ENCODE peak calls at places on chromosomes 13 and 19, in five cellular contexts. Q, T, V, R and J are unnamed samples.
A peak's percentile ranks its signal among the peaks of the same experiment; 100 is the strongest.

GRCh38 chr13:34419025-34419424 is 523.0 kb upstream of the NBEA start:
- DNase-seq in Q (no peak), T (no peak), V (no peak), R (no peak), J (no peak)

GRCh38 chr19:6073858-6074708 is 36.2 kb downstream of the RFX2 start:
- DNase-seq in Q (no peak), T (peak; percentile 48), V (no peak), R (no peak), J (no peak)

GRCh38 chr19:6588508-6589345 is 2.2 kb downstream of the CD70 start:
- DNase-seq in Q (no peak), T (no peak), V (no peak), R (no peak), J (no peak)

GRCh38 chr13:97423300-97424045 is 10.5 kb upstream of the RAP2A start:
- DNase-seq in Q (no peak), T (no peak), V (no peak), R (no peak), J (no peak)

GRCh38 chr19:17347361-17347760 is 10.0 kb downstream of the GTPBP3 start:
- DNase-seq in Q (no peak), T (no peak), V (no peak), R (no peak), J (no peak)

GRCh38 chr13:100363874-100364273 is 224.7 kb downstream of the GGACT start:
- DNase-seq in Q (no peak), T (no peak), V (no peak), R (no peak), J (no peak)

GRCh38 chr19:12208221-12208620 is 45.3 kb downstream of the ZNF136 start:
- DNase-seq in Q (no peak), T (no peak), V (no peak), R (no peak), J (no peak)

GRCh38 chr19:12969292-12969988 is at the start of gene DAND5:
- DNase-seq in Q (no peak), T (no peak), V (no peak), R (no peak), J (no peak)

GRCh38 chr19:19900124-19900523 is 622 bp upstream of the ZNF93 start:
- DNase-seq in Q (peak; percentile 20), T (no peak), V (no peak), R (no peak), J (no peak)

GRCh38 chr19:769610-770009 is 18.7 kb downstream of the MISP start:
- DNase-seq in Q (no peak), T (no peak), V (no peak), R (no peak), J (no peak)

GRCh38 chr13:27355894-27356293 is 68.5 kb upstream of the GTF3A start:
- DNase-seq in Q (no peak), T (no peak), V (no peak), R (no peak), J (no peak)

GRCh38 chr19:41479757-41480191 is 36.8 kb downstream of the ERICH4 start:
- DNase-seq in Q (peak; percentile 19), T (no peak), V (no peak), R (no peak), J (no peak)

GRCh38 chr19:8145969-8146368 is 3.4 kb downstream of the FBN3 start:
- DNase-seq in Q (peak; percentile 66), T (peak; percentile 65), V (no peak), R (no peak), J (no peak)

GRCh38 chr19:14441041-14441938 is 8.2 kb downstream of the PKN1 start:
- DNase-seq in Q (no peak), T (no peak), V (no peak), R (no peak), J (no peak)

GRCh38 chr13:92807343-92807742 is 419.3 kb upstream of the GPC6 start:
- DNase-seq in Q (no peak), T (no peak), V (no peak), R (no peak), J (no peak)

GRCh38 chr13:50149143-50149703 is 134.0 kb downstream of the KCNRG start:
- DNase-seq in Q (no peak), T (no peak), V (no peak), R (no peak), J (no peak)

GRCh38 chr13:95059306-95059705 is 241.9 kb downstream of the ABCC4 start:
- DNase-seq in Q (no peak), T (no peak), V (no peak), R (no peak), J (no peak)

GRCh38 chr19:50659318-50660082 is 10.3 kb downstream of the C19orf81 start:
- DNase-seq in Q (no peak), T (no peak), V (no peak), R (no peak), J (no peak)

GRCh38 chr13:31200636-31200970 is 828 bp downstream of the B3GLCT start:
- DNase-seq in Q (peak; percentile 50), T (peak; percentile 83), V (no peak), R (peak; percentile 77), J (no peak)

GRCh38 chr13:38630780-38631179 is 56.1 kb upstream of the FREM2 start:
- DNase-seq in Q (no peak), T (no peak), V (no peak), R (no peak), J (no peak)

GRCh38 chr13:48437381-48437780 is 24.5 kb upstream of the LPAR6 start:
- DNase-seq in Q (peak; percentile 10), T (no peak), V (no peak), R (no peak), J (no peak)

GRCh38 chr19:17889609-17890214 is 18.0 kb downstream of the SLC5A5 start:
- DNase-seq in Q (no peak), T (no peak), V (no peak), R (no peak), J (no peak)

GRCh38 chr13:95906999-95907398 is 146.2 kb downstream of the UGGT2 start:
- DNase-seq in Q (no peak), T (no peak), V (no peak), R (no peak), J (no peak)

GRCh38 chr19:18141031-18141430 is 11.9 kb upstream of the PIK3R2 start:
- DNase-seq in Q (no peak), T (no peak), V (no peak), R (no peak), J (no peak)

GRCh38 chr19:50921391-50922315 is 10.5 kb upstream of the KLK4 start:
- DNase-seq in Q (no peak), T (no peak), V (no peak), R (no peak), J (no peak)

GRCh38 chr13:99067160-99067985 is 89.5 kb upstream of the DOCK9 start:
- DNase-seq in Q (no peak), T (no peak), V (no peak), R (no peak), J (no peak)

GRCh38 chr13:78596701-78597550 is 6.4 kb downstream of the POU4F1 start:
- DNase-seq in Q (no peak), T (no peak), V (no peak), R (no peak), J (no peak)

GRCh38 chr19:13748169-13748884 is 16.0 kb upstream of the MRI1 start:
- DNase-seq in Q (no peak), T (no peak), V (no peak), R (no peak), J (no peak)

GRCh38 chr19:1618157-1619093 is 13.2 kb upstream of the UQCR11 start:
- DNase-seq in Q (peak; percentile 60), T (no peak), V (no peak), R (no peak), J (no peak)

GRCh38 chr13:42478531-42479156 is 95.3 kb upstream of the TNFSF11 start:
- DNase-seq in Q (no peak), T (no peak), V (no peak), R (no peak), J (no peak)

GRCh38 chr13:31697290-31697689 is 42.0 kb upstream of the RXFP2 start:
- DNase-seq in Q (no peak), T (no peak), V (no peak), R (no peak), J (no peak)

GRCh38 chr13:81986308-81986707 is 1645.4 kb upstream of the SPRY2 start:
- DNase-seq in Q (no peak), T (no peak), V (no peak), R (no peak), J (no peak)

GRCh38 chr13:101773062-101773461 is 320.6 kb downstream of the ITGBL1 start:
- DNase-seq in Q (no peak), T (no peak), V (no peak), R (no peak), J (no peak)

GRCh38 chr13:112761701-112762689 is 72.2 kb downstream of the ATP11A start:
- DNase-seq in Q (no peak), T (peak; percentile 83), V (no peak), R (peak; percentile 18), J (no peak)
- H3K36me3 ChIP-seq in Q (no peaks in the 10 kb centered on the region), T (no peaks in the 10 kb centered on the region), V (no peaks in the 10 kb centered on the region), R (no peaks in the 10 kb centered on the region), J (no peaks in the 10 kb centered on the region)

DNA sequence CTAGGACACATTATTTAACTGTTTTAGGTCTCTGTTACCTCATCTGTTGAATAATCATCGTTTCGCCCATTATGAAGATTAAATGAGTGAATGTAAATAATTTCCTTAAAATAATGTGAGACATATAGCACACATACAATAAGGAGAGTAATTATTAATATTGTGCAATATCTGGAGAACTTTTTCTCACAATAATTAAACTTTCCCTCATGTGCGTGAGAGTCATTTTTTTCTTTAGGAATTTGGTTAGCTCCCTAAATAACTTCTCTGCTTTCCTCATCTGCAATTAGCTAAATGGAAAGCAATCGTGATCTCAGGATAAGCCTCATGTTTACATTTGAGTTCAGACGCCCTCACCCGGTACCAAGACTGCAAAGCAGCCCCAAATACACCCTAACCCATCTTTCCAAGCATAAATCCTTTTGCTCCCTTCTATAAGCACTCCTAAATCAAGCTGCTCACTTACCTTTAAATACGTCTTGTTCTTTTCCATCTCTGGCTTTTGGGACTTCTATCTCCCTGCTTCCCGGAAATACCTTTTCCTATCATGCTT is 78.8 kb downstream of the MZT1 start:
- DNase-seq in Q (no peak), T (no peak), V (no peak), R (no peak), J (no peak)
- TF ChIP-seq CTCF in Q (no peak), T (no peak), V (no peak), R (no peak), J (no peak)

DNA sequence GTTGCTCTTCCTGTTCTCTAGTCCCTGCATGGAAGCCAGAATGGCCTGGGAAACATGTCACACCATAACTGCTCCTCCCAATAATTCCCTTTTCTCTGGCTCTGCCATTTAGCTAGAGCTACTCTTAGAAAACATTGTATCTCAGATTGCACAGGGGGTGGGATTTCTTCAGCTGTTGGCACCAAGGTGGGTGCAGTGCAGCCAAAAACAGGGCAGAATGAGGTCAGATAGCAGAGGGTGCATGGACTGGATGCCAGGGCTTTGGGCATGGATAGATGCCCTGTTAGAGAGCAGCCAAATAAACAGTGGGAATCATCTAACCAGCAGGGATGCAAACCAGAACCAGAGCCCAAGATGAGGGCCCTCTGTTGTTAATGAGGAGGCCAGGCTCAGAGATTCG is 4.9 kb upstream of the AMER2 start:
- DNase-seq in Q (no peak), T (no peak), V (no peak), R (no peak), J (no peak)
- H3K36me3 ChIP-seq in Q (no peaks in the 10 kb centered on the region), T (no peaks in the 10 kb centered on the region), V (no peaks in the 10 kb centered on the region), R (no peaks in the 10 kb centered on the region), J (no peaks in the 10 kb centered on the region)

DNA sequence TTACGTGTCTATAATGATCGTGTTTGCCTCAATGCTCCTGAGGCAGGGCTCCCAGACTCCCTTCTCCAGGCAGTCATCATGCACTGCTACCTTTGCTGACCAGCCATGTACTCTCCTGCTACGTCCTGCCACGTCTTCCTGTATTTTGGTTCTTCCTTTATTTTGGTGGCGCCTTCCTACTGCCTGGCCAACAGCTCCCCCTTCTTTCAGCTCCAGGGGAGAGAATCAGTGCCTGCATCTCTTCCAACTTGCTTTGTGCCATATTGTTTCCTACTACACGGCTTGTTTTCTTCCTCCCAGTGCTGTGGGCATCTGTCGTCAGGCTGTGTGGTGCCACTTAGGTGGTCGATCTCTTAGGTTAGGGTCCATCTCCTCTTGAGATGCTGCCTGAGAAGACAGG is 96.2 kb downstream of the FGF9 start:
- DNase-seq in Q (no peak), T (no peak), V (no peak), R (no peak), J (no peak)
- TF ChIP-seq CTCF in Q (no peak), T (no peak), V (no peak), R (no peak), J (no peak)